ENCODE peak calls at places on chromosomes 6 and 20, in eight cellular contexts. V is stimulated activated CD8-positive, alpha-beta memory T cell treated with anti-CD3 and anti-CD28 coated beads, Interleukin-2, amount 100 ng/mL, for 1 hour; J is right lobe of liver; E is A549; X is epithelial cell of esophagus; O is activated T-helper 1 cell treated with Interleukin-2 at 50 U/mL for 16 hours; G is hippocampal formation; T is mammary epithelial cell. P is an unnamed sample.

GRCh38 chr6:141248056-141248799 is 884.5 kb upstream of the GJE1 start:
- DNase-seq in T (no peak), V (no peak), O (no peak), E (no peak), J (no peak), X (no peak), G (no peak), P (no peak)

GRCh38 chr6:474454-475185 is 83.1 kb downstream of the IRF4 start:
- DNase-seq in O (peak), V (peak), X (peak), G (no peak), J (no peak), E (no peak), T (no peak), P (no peak)

GRCh38 chr6:154361476-154361875 is 4.9 kb upstream of the IPCEF1 start:
- DNase-seq in G (no peak), V (no peak), T (no peak), E (no peak), J (no peak), X (peak), O (no peak), P (no peak)

GRCh38 chr6:148566664-148567350 is 180.0 kb upstream of the UST start:
- DNase-seq in X (no peak), O (no peak), T (no peak), E (no peak), V (no peak), G (no peak), J (no peak), P (no peak)

GRCh38 chr20:20459726-20460125 is 91.8 kb downstream of the INSM1 start:
- DNase-seq in O (no peak), J (no peak), E (no peak), T (no peak), G (no peak), V (no peak), X (no peak), P (no peak)

GRCh38 chr6:110399219-110400071 is 15.9 kb downstream of the DDO start:
- DNase-seq in J (no peak), O (no peak), V (no peak), G (no peak), T (no peak), X (peak), E (no peak), P (no peak)

GRCh38 chr20:588932-589672 is 21.0 kb downstream of the TCF15 start:
- DNase-seq in E (peak), X (no peak), V (no peak), G (no peak), T (no peak), J (no peak), O (no peak), P (no peak)

GRCh38 chr6:36682328-36683144 is 4.0 kb downstream of the CDKN1A start:
- DNase-seq in V (no peak), E (peak), T (peak), X (peak), O (peak), G (no peak), J (peak), P (no peak)

GRCh38 chr6:32167154-32167760 is 2.9 kb downstream of the EGFL8 start:
- DNase-seq in X (no peak), G (no peak), T (no peak), V (no peak), E (no peak), O (no peak), J (no peak), P (no peak)

GRCh38 chr6:45946352-45946751 is 69.3 kb downstream of the CLIC5 start:
- DNase-seq in G (no peak), V (no peak), X (no peak), O (no peak), E (peak), T (no peak), J (no peak), P (no peak)

GRCh38 chr20:47355489-47356219 is 845 bp downstream of the ZMYND8 start:
- DNase-seq in O (no peak), V (no peak), E (no peak), G (peak), J (no peak), X (no peak), T (no peak), P (peak)

GRCh38 chr6:16849280-16850210 is 88.3 kb upstream of the ATXN1 start:
- DNase-seq in T (no peak), G (no peak), V (no peak), O (no peak), E (peak), X (peak), J (no peak), P (no peak)

GRCh38 chr20:46350201-46350985 is 42.1 kb upstream of the CDH22 start:
- DNase-seq in X (peak), G (no peak), E (peak), J (no peak), V (no peak), T (peak), O (no peak), P (no peak)

GRCh38 chr6:136956590-136957573 is 34.8 kb downstream of the SLC35D3 start:
- DNase-seq in J (no peak), O (no peak), X (no peak), G (no peak), V (no peak), T (no peak), E (no peak), P (no peak)

GRCh38 chr6:43391448-43392031 is 22.1 kb upstream of the ZNF318 start:
- DNase-seq in J (no peak), G (no peak), V (no peak), O (peak), E (no peak), T (no peak), X (no peak), P (no peak)

GRCh38 chr20:37836926-37837325 is 66.0 kb upstream of the VSTM2L start:
- DNase-seq in E (no peak), G (no peak), X (no peak), T (no peak), J (no peak), V (no peak), O (no peak), P (no peak)

GRCh38 chr6:105609375-105609991 is 206.6 kb upstream of the PREP start:
- DNase-seq in X (no peak), G (no peak), E (peak), T (no peak), J (no peak), O (no peak), V (no peak), P (no peak)

GRCh38 chr6:141925001-141925400 is 207.7 kb upstream of the GJE1 start:
- DNase-seq in E (no peak), V (no peak), G (no peak), T (no peak), O (no peak), X (no peak), J (no peak), P (no peak)

GRCh38 chr20:32465092-32465900 is 107.2 kb downstream of the ASXL1 start:
- DNase-seq in X (peak), J (peak), O (no peak), G (no peak), T (peak), V (no peak), E (peak), P (no peak)

GRCh38 chr6:18471232-18471964 is 84.2 kb downstream of the RNF144B start:
- DNase-seq in O (no peak), J (peak), E (no peak), T (no peak), X (no peak), G (no peak), V (no peak), P (no peak)

GRCh38 chr6:8131265-8131897 is 29.0 kb upstream of the EEF1E1 start:
- DNase-seq in T (peak), E (peak), G (peak), J (no peak), V (no peak), X (peak), O (no peak), P (no peak)

GRCh38 chr20:21615617-21616080 is 89.8 kb upstream of the PAX1 start:
- DNase-seq in E (peak), X (peak), T (peak), J (peak), V (peak), G (peak), O (no peak), P (peak)

GRCh38 chr20:57399587-57400261 is 8.5 kb downstream of the RBM38 start:
- DNase-seq in T (no peak), G (no peak), E (no peak), X (no peak), O (no peak), J (no peak), V (no peak), P (peak)